ENCODE peak calls at places on chromosomes 11 and 22, in four cellular contexts. K is WTC11, Z is HepG2, L is K562. D is an unnamed sample.

GRCh38 chr22:43244803-43245527 is 58.0 kb upstream of the TTLL12 start:
- DNase-seq in K (no peak), Z (no peak), L (no peak), D (no peak)

GRCh38 chr11:115391598-115391997 is 112.6 kb downstream of the CADM1 start:
- DNase-seq in K (no peak), Z (no peak), L (no peak), D (peak)

GRCh38 chr11:74311352-74311926 is at the start of gene P4HA3:
- DNase-seq in K (peak), Z (peak), L (peak), D (peak)

GRCh38 chr22:17243524-17243923 is 24.3 kb upstream of the ADA2 start:
- DNase-seq in K (no peak), Z (no peak), L (peak), D (no peak)

GRCh38 chr11:45168366-45169130 is 22.1 kb downstream of the PRDM11 start:
- DNase-seq in K (no peak), Z (no peak), L (no peak), D (no peak)

GRCh38 chr22:27749597-27750225 is 51.8 kb downstream of the MN1 start:
- DNase-seq in K (peak), Z (no peak), L (no peak), D (no peak)

GRCh38 chr22:46794067-46794466 is 31.6 kb downstream of the TBC1D22A start:
- DNase-seq in K (no peak), Z (no peak), L (no peak), D (no peak)

GRCh38 chr11:30423886-30424285 is 101.0 kb downstream of the ARL14EP start:
- DNase-seq in K (no peak), Z (no peak), L (no peak), D (no peak)

GRCh38 chr11:8023831-8024555 is 36.9 kb downstream of the EIF3F start:
- DNase-seq in K (no peak), Z (no peak), L (no peak), D (no peak)

GRCh38 chr22:26763633-26764295 is 106.4 kb downstream of the MIAT start:
- DNase-seq in K (no peak), Z (peak), L (no peak), D (no peak)

GRCh38 chr22:25363474-25363873 is 144.0 kb downstream of the CRYBB2 start:
- DNase-seq in K (no peak), Z (no peak), L (no peak), D (no peak)

DNA sequence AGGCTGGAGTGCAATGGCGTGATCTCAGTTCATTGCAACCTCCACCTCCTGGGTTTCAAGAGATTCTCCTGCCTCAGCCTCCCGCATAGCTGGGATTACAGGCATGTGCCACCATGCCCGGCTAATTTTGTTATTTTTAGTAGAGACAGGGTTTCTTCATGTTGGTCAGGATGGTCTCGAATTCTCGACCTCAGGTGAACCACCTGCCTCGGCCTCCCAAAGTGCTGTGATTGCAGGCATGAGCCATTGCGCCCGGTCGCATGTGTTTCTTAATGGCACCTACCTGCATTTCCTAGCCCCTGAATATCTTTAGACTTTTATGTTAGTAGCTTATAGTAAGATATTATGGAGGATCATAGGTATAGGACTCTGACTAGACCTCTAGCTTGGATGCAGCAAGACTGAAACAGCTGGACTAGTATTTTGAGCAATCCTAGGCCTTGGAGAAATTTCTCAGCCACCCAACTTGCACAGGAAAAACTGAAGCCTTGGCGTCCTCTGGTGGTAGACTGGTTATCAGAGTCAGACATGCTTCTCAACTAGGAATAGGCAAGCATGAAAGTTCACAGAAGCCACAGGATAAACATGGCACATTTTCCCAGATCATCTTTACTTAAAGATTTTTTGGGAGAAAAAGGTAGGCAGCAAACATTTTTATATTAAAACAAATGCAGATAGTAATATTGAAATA is 22.7 kb upstream of the C1QTNF4 start:
- DNase-seq in K (peak), Z (peak), L (peak), D (no peak)
- TF ChIP-seq FOXJ3 in K (no peak), Z (no peak), L (no peak), D (no peak)

GRCh38 chr11:11533751-11534150 is 88.1 kb downstream of the GALNT18 start:
- DNase-seq in K (no peak), Z (no peak), L (no peak), D (no peak)
- TF ChIP-seq USF2 in K (no peak), Z (no peak), L (no peak), D (no peak)

DNA sequence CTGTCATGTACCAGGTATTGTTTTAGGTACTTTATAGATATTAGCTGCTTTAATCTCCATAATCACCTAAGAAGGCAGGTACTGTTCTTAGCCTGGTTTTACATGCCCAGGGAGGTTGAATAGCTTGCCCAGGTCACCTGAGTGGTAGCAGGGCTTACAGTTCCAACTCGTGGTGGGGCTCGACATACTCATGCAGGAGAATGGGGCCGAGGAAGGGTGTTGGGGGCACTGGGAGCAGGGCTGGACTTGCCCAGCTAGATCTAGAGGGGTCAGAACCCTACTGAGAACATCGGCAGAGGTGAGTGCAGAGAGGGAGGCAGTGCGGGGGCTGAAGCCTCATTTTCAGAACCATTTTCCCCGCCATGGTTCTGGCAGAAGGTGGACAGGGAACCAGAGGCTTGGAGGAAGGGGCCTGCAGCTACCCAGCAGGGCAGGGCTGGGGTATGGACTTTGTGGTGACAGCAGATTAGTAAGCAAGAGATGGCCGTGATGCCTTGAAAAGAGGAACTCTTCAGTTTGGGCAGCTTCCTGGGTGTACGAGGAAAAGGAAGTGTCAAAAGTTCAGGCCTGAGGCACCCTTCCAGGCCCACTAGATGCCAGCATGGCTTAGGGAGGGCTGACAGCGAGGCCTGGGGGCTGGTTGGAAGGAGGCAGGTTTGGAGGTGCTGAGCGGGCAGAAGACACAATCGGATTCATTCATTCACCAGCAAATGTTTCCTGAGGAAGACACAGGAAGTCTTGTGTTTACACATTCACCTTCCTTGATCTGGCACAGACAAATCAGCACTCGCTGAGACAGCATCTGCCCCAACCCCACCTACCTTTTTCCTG is 54.7 kb upstream of the LYVE1 start:
- DNase-seq in K (no peak), Z (no peak), L (peak), D (no peak)
- TF ChIP-seq FOXJ3 in K (no peak), Z (no peak), L (no peak), D (no peak)

GRCh38 chr11:14768789-14769188 is 123.2 kb downstream of the CYP2R1 start:
- DNase-seq in K (no peak), Z (no peak), L (no peak), D (no peak)
- TF ChIP-seq USF2 in K (no peak), Z (no peak), L (no peak), D (no peak)